ENCODE peak calls at places on chromosome 9, in eight cellular contexts. S, A, J, R, T, I, N and L are unnamed samples.

GRCh38 chr9:17824191-17824926 is 245.5 kb downstream of the SH3GL2 start:
- DNase-seq in J (no peak), R (no peak), T (no peak), I (no peak), N (no peak), S (no peak), A (no peak), L (no peak)

GRCh38 chr9:7461791-7462190 is 337.8 kb downstream of the DMAC1 start:
- DNase-seq in J (no peak), N (no peak), T (no peak), I (no peak), S (no peak), A (no peak), R (no peak), L (no peak)

GRCh38 chr9:30932226-30932625 is 1452.2 kb upstream of the ACO1 start:
- DNase-seq in T (no peak), R (no peak), A (no peak), J (no peak), S (no peak), I (no peak), N (peak; percentile 59), L (peak; percentile 0)

GRCh38 chr9:124660341-124660801 is 110.7 kb downstream of the NR6A1 start:
- DNase-seq in S (peak; percentile 52), J (no peak), R (no peak), T (peak; percentile 15), N (peak; percentile 85), I (peak; percentile 57), A (peak; percentile 71), L (peak; percentile 48)

GRCh38 chr9:77846957-77847574 is 184.5 kb downstream of the GNAQ start:
- DNase-seq in I (no peak), T (no peak), R (no peak), N (no peak), A (no peak), J (no peak), S (peak; percentile 15), L (peak; percentile 26)

GRCh38 chr9:93054758-93055704 is 3.5 kb upstream of the SUSD3 start:
- DNase-seq in A (no peak), T (no peak), N (no peak), I (no peak), R (no peak), S (no peak), J (no peak), L (no peak)

GRCh38 chr9:128190516-128191405 is 611 bp downstream of the CIZ1 start:
- DNase-seq in J (no peak), S (no peak), T (no peak), N (no peak), I (peak; percentile 7), R (no peak), A (peak; percentile 54), L (no peak)

GRCh38 chr9:23751614-23752013 is 74.4 kb downstream of the ELAVL2 start:
- DNase-seq in S (no peak), R (no peak), A (no peak), T (no peak), I (no peak), J (no peak), N (no peak), L (no peak)

GRCh38 chr9:130940023-130940549 is 1.0 kb upstream of the FIBCD1 start:
- DNase-seq in A (peak; percentile 47), R (no peak), I (no peak), N (no peak), J (no peak), S (no peak), T (no peak), L (no peak)

GRCh38 chr9:14383296-14383695 is 69.4 kb upstream of the NFIB start:
- DNase-seq in R (no peak), A (no peak), I (no peak), N (no peak), T (peak; percentile 36), J (no peak), S (no peak), L (peak; percentile 49)

GRCh38 chr9:98379572-98379971 is 124.1 kb upstream of the TBC1D2 start:
- DNase-seq in N (no peak), I (no peak), S (no peak), R (no peak), J (no peak), A (no peak), T (no peak), L (no peak)

GRCh38 chr9:114038724-114039313 is 39.3 kb downstream of the AMBP start:
- DNase-seq in R (no peak), N (no peak), S (no peak), T (no peak), A (no peak), J (no peak), I (no peak), L (no peak)